ENCODE peak calls at places on chromosomes 7 and 10, in nine cellular contexts. One of them, this sample, is unnamed.

GRCh38 chr10:102775973-102776669 is 32.4 kb downstream of the WBP1L start:
- DNase-seq in adrenal gland: peak
- DNase-seq in heart left ventricle: peak
- DNase-seq in gastrocnemius medialis: peak
- DNase-seq in sigmoid colon: peak
- DNase-seq in transverse colon: peak
- DNase-seq in H54: no peak
- DNase-seq in lower leg skin: peak
- DNase-seq in ovary: peak
- DNase-seq in this sample: peak

GRCh38 chr10:85527610-85528317 is 838.8 kb downstream of the GRID1 start:
- DNase-seq in gastrocnemius medialis: no peak
- DNase-seq in sigmoid colon: no peak
- DNase-seq in H54: no peak
- DNase-seq in ovary: no peak
- DNase-seq in adrenal gland: no peak
- DNase-seq in heart left ventricle: no peak
- DNase-seq in transverse colon: no peak
- DNase-seq in lower leg skin: no peak
- DNase-seq in this sample: no peak

GRCh38 chr7:68892211-68892610 is 706.1 kb upstream of the AUTS2 start:
- DNase-seq in ovary: no peak
- DNase-seq in adrenal gland: no peak
- DNase-seq in H54: peak
- DNase-seq in transverse colon: no peak
- DNase-seq in heart left ventricle: no peak
- DNase-seq in lower leg skin: no peak
- DNase-seq in gastrocnemius medialis: no peak
- DNase-seq in sigmoid colon: no peak
- DNase-seq in this sample: no peak

GRCh38 chr10:4931587-4931986 is 31.6 kb upstream of the AKR1C1 start:
- DNase-seq in sigmoid colon: no peak
- DNase-seq in H54: no peak
- DNase-seq in adrenal gland: no peak
- DNase-seq in heart left ventricle: no peak
- DNase-seq in transverse colon: no peak
- DNase-seq in gastrocnemius medialis: peak
- DNase-seq in ovary: peak
- DNase-seq in lower leg skin: no peak
- DNase-seq in this sample: no peak

GRCh38 chr7:112622159-112622715 is 141.4 kb downstream of the LSMEM1 start:
- DNase-seq in adrenal gland: no peak
- DNase-seq in sigmoid colon: no peak
- DNase-seq in transverse colon: no peak
- DNase-seq in H54: no peak
- DNase-seq in heart left ventricle: no peak
- DNase-seq in ovary: no peak
- DNase-seq in gastrocnemius medialis: no peak
- DNase-seq in lower leg skin: no peak
- DNase-seq in this sample: no peak

GRCh38 chr7:7385421-7385820 is 150.3 kb downstream of the COL28A1 start:
- DNase-seq in lower leg skin: no peak
- DNase-seq in H54: no peak
- DNase-seq in adrenal gland: no peak
- DNase-seq in heart left ventricle: no peak
- DNase-seq in ovary: no peak
- DNase-seq in transverse colon: no peak
- DNase-seq in gastrocnemius medialis: no peak
- DNase-seq in sigmoid colon: no peak
- DNase-seq in this sample: no peak

GRCh38 chr7:11517853-11518252 is 314.1 kb downstream of the THSD7A start:
- DNase-seq in gastrocnemius medialis: no peak
- DNase-seq in transverse colon: no peak
- DNase-seq in ovary: no peak
- DNase-seq in adrenal gland: no peak
- DNase-seq in H54: no peak
- DNase-seq in sigmoid colon: no peak
- DNase-seq in lower leg skin: no peak
- DNase-seq in heart left ventricle: no peak
- DNase-seq in this sample: no peak

GRCh38 chr7:19051767-19052375 is 65.6 kb downstream of the TWIST1 start:
- DNase-seq in lower leg skin: no peak
- DNase-seq in sigmoid colon: no peak
- DNase-seq in H54: no peak
- DNase-seq in ovary: no peak
- DNase-seq in heart left ventricle: peak
- DNase-seq in gastrocnemius medialis: no peak
- DNase-seq in adrenal gland: peak
- DNase-seq in transverse colon: peak
- DNase-seq in this sample: no peak

GRCh38 chr7:47968852-47969774 is 10.3 kb downstream of the HUS1 start:
- DNase-seq in sigmoid colon: no peak
- DNase-seq in adrenal gland: peak
- DNase-seq in heart left ventricle: peak
- DNase-seq in H54: peak
- DNase-seq in lower leg skin: no peak
- DNase-seq in ovary: peak
- DNase-seq in transverse colon: peak
- DNase-seq in gastrocnemius medialis: no peak
- DNase-seq in this sample: peak

GRCh38 chr10:88986549-88987242 is 3.9 kb upstream of the FAS start:
- DNase-seq in adrenal gland: peak
- DNase-seq in ovary: no peak
- DNase-seq in heart left ventricle: no peak
- DNase-seq in lower leg skin: no peak
- DNase-seq in sigmoid colon: no peak
- DNase-seq in H54: peak
- DNase-seq in transverse colon: no peak
- DNase-seq in gastrocnemius medialis: no peak
- DNase-seq in this sample: no peak

GRCh38 chr10:11539191-11539868 is 72.1 kb downstream of the USP6NL start:
- DNase-seq in lower leg skin: no peak
- DNase-seq in sigmoid colon: no peak
- DNase-seq in H54: peak
- DNase-seq in heart left ventricle: no peak
- DNase-seq in transverse colon: no peak
- DNase-seq in adrenal gland: no peak
- DNase-seq in ovary: no peak
- DNase-seq in gastrocnemius medialis: no peak
- DNase-seq in this sample: no peak

GRCh38 chr7:97174308-97174707 is 56.8 kb downstream of the SDHAF3 start:
- DNase-seq in sigmoid colon: no peak
- DNase-seq in heart left ventricle: no peak
- DNase-seq in adrenal gland: no peak
- DNase-seq in lower leg skin: no peak
- DNase-seq in H54: no peak
- DNase-seq in gastrocnemius medialis: no peak
- DNase-seq in transverse colon: no peak
- DNase-seq in ovary: no peak
- DNase-seq in this sample: no peak

GRCh38 chr10:59894114-59894513 is 12.2 kb downstream of the CCDC6 start:
- DNase-seq in H54: peak
- DNase-seq in sigmoid colon: peak
- DNase-seq in adrenal gland: peak
- DNase-seq in transverse colon: peak
- DNase-seq in heart left ventricle: peak
- DNase-seq in ovary: peak
- DNase-seq in lower leg skin: no peak
- DNase-seq in gastrocnemius medialis: peak
- DNase-seq in this sample: peak

GRCh38 chr7:113561446-113561845 is 357.4 kb downstream of the PPP1R3A start:
- DNase-seq in lower leg skin: no peak
- DNase-seq in ovary: no peak
- DNase-seq in transverse colon: no peak
- DNase-seq in sigmoid colon: no peak
- DNase-seq in H54: no peak
- DNase-seq in gastrocnemius medialis: no peak
- DNase-seq in adrenal gland: no peak
- DNase-seq in heart left ventricle: no peak
- DNase-seq in this sample: no peak

GRCh38 chr7:29953735-29954347 is 35.8 kb downstream of the SCRN1 start:
- DNase-seq in H54: no peak
- DNase-seq in transverse colon: no peak
- DNase-seq in ovary: no peak
- DNase-seq in adrenal gland: no peak
- DNase-seq in lower leg skin: no peak
- DNase-seq in sigmoid colon: no peak
- DNase-seq in heart left ventricle: no peak
- DNase-seq in gastrocnemius medialis: no peak
- DNase-seq in this sample: no peak

GRCh38 chr10:12540341-12540781 is 191.0 kb downstream of the CAMK1D start:
- DNase-seq in H54: no peak
- DNase-seq in sigmoid colon: no peak
- DNase-seq in adrenal gland: no peak
- DNase-seq in transverse colon: no peak
- DNase-seq in lower leg skin: no peak
- DNase-seq in heart left ventricle: no peak
- DNase-seq in ovary: no peak
- DNase-seq in gastrocnemius medialis: no peak
- DNase-seq in this sample: no peak

GRCh38 chr7:90383879-90384278 is 19.4 kb upstream of the CLDN12 start:
- DNase-seq in heart left ventricle: no peak
- DNase-seq in lower leg skin: no peak
- DNase-seq in transverse colon: no peak
- DNase-seq in gastrocnemius medialis: no peak
- DNase-seq in H54: no peak
- DNase-seq in ovary: no peak
- DNase-seq in adrenal gland: no peak
- DNase-seq in sigmoid colon: no peak
- DNase-seq in this sample: no peak

GRCh38 chr10:69413221-69413865 is 3.4 kb downstream of the TACR2 start:
- DNase-seq in transverse colon: peak
- DNase-seq in sigmoid colon: peak
- DNase-seq in heart left ventricle: peak
- DNase-seq in adrenal gland: peak
- DNase-seq in H54: peak
- DNase-seq in lower leg skin: peak
- DNase-seq in ovary: peak
- DNase-seq in gastrocnemius medialis: peak
- DNase-seq in this sample: peak

GRCh38 chr10:130932326-130933007 is 379.1 kb downstream of the TCERG1L start:
- DNase-seq in lower leg skin: no peak
- DNase-seq in ovary: no peak
- DNase-seq in adrenal gland: no peak
- DNase-seq in gastrocnemius medialis: no peak
- DNase-seq in sigmoid colon: no peak
- DNase-seq in heart left ventricle: no peak
- DNase-seq in transverse colon: no peak
- DNase-seq in H54: no peak
- DNase-seq in this sample: no peak

GRCh38 chr10:45000764-45001381 is at the start of gene ZNF22:
- DNase-seq in H54: peak
- DNase-seq in adrenal gland: peak
- DNase-seq in sigmoid colon: peak
- DNase-seq in lower leg skin: peak
- DNase-seq in gastrocnemius medialis: peak
- DNase-seq in transverse colon: peak
- DNase-seq in ovary: peak
- DNase-seq in heart left ventricle: peak
- DNase-seq in this sample: peak
- TF ChIP-seq POLR2A in H54: peak
- TF ChIP-seq POLR2A in adrenal gland: no peak
- TF ChIP-seq POLR2A in sigmoid colon: no peak
- TF ChIP-seq POLR2A in lower leg skin: no peak
- TF ChIP-seq POLR2A in gastrocnemius medialis: peak
- TF ChIP-seq POLR2A in transverse colon: peak
- TF ChIP-seq POLR2A in ovary: peak
- TF ChIP-seq POLR2A in heart left ventricle: peak
- TF ChIP-seq POLR2A in this sample: peak

GRCh38 chr7:148699024-148699771 is 495 bp downstream of the CUL1 start:
- DNase-seq in H54: peak
- DNase-seq in gastrocnemius medialis: peak
- DNase-seq in heart left ventricle: peak
- DNase-seq in lower leg skin: peak
- DNase-seq in ovary: peak
- DNase-seq in sigmoid colon: peak
- DNase-seq in transverse colon: peak
- DNase-seq in adrenal gland: peak
- DNase-seq in this sample: peak

GRCh38 chr7:148697256-148697841 is 1.4 kb upstream of the CUL1 start:
- DNase-seq in heart left ventricle: peak
- DNase-seq in transverse colon: peak
- DNase-seq in ovary: peak
- DNase-seq in gastrocnemius medialis: peak
- DNase-seq in sigmoid colon: peak
- DNase-seq in lower leg skin: peak
- DNase-seq in adrenal gland: peak
- DNase-seq in H54: no peak
- DNase-seq in this sample: peak

GRCh38 chr7:148697950-148698396 is 730 bp upstream of the CUL1 start:
- DNase-seq in sigmoid colon: peak
- DNase-seq in adrenal gland: no peak
- DNase-seq in lower leg skin: no peak
- DNase-seq in H54: no peak
- DNase-seq in transverse colon: no peak
- DNase-seq in gastrocnemius medialis: no peak
- DNase-seq in heart left ventricle: no peak
- DNase-seq in ovary: no peak
- DNase-seq in this sample: no peak

GRCh38 chr7:148699772-148700629 is 1.3 kb downstream of the CUL1 start:
- DNase-seq in H54: no peak
- DNase-seq in transverse colon: no peak
- DNase-seq in lower leg skin: no peak
- DNase-seq in ovary: no peak
- DNase-seq in gastrocnemius medialis: no peak
- DNase-seq in sigmoid colon: no peak
- DNase-seq in adrenal gland: peak
- DNase-seq in heart left ventricle: no peak
- DNase-seq in this sample: peak

GRCh38 chr7:148698397-148699023 is at the start of gene CUL1:
- DNase-seq in lower leg skin: peak
- DNase-seq in sigmoid colon: peak
- DNase-seq in ovary: peak
- DNase-seq in H54: peak
- DNase-seq in heart left ventricle: peak
- DNase-seq in adrenal gland: peak
- DNase-seq in transverse colon: peak
- DNase-seq in gastrocnemius medialis: peak
- DNase-seq in this sample: peak
- TF ChIP-seq POLR2A in lower leg skin: peak
- TF ChIP-seq POLR2A in sigmoid colon: peak
- TF ChIP-seq POLR2A in ovary: peak
- TF ChIP-seq POLR2A in H54: peak
- TF ChIP-seq POLR2A in heart left ventricle: peak
- TF ChIP-seq POLR2A in adrenal gland: peak
- TF ChIP-seq POLR2A in transverse colon: peak
- TF ChIP-seq POLR2A in gastrocnemius medialis: peak
- TF ChIP-seq POLR2A in this sample: peak

GRCh38 chr10:104120512-104120902 is 1.5 kb upstream of the SFR1 start:
- DNase-seq in transverse colon: no peak
- DNase-seq in gastrocnemius medialis: no peak
- DNase-seq in H54: no peak
- DNase-seq in sigmoid colon: no peak
- DNase-seq in lower leg skin: no peak
- DNase-seq in heart left ventricle: no peak
- DNase-seq in adrenal gland: no peak
- DNase-seq in ovary: no peak
- DNase-seq in this sample: no peak
- TF ChIP-seq POLR2A in transverse colon: no peak
- TF ChIP-seq POLR2A in gastrocnemius medialis: no peak
- TF ChIP-seq POLR2A in H54: no peak
- TF ChIP-seq POLR2A in sigmoid colon: no peak
- TF ChIP-seq POLR2A in lower leg skin: no peak
- TF ChIP-seq POLR2A in heart left ventricle: no peak
- TF ChIP-seq POLR2A in adrenal gland: no peak
- TF ChIP-seq POLR2A in ovary: no peak
- TF ChIP-seq POLR2A in this sample: no peak

GRCh38 chr7:157401567-157402387 is 65.0 kb downstream of the DNAJB6 start:
- DNase-seq in transverse colon: no peak
- DNase-seq in lower leg skin: no peak
- DNase-seq in heart left ventricle: no peak
- DNase-seq in ovary: no peak
- DNase-seq in gastrocnemius medialis: no peak
- DNase-seq in sigmoid colon: peak
- DNase-seq in adrenal gland: peak
- DNase-seq in H54: no peak
- DNase-seq in this sample: no peak
- TF ChIP-seq POLR2A in transverse colon: no peak
- TF ChIP-seq POLR2A in lower leg skin: no peak
- TF ChIP-seq POLR2A in heart left ventricle: no peak
- TF ChIP-seq POLR2A in ovary: no peak
- TF ChIP-seq POLR2A in gastrocnemius medialis: no peak
- TF ChIP-seq POLR2A in sigmoid colon: no peak
- TF ChIP-seq POLR2A in adrenal gland: no peak
- TF ChIP-seq POLR2A in H54: no peak
- TF ChIP-seq POLR2A in this sample: no peak